ENCODE peak calls at places on chromosome 18, in four cellular contexts. J, C, B and N are unnamed samples.

GRCh38 chr18:78701753-78702409 is 277.7 kb upstream of the SALL3 start:
- DNase-seq in C (no peak), B (no peak), J (no peak), N (no peak)

GRCh38 chr18:59954746-59955145 is 55.0 kb downstream of the PMAIP1 start:
- DNase-seq in J (no peak), C (no peak), B (no peak), N (no peak)

GRCh38 chr18:42937434-42937833 is 178.1 kb downstream of the RIT2 start:
- DNase-seq in C (no peak), B (no peak), J (no peak), N (no peak)

GRCh38 chr18:5142859-5143258 is 54.2 kb downstream of the AKAIN1 start:
- DNase-seq in C (no peak), J (no peak), B (no peak), N (no peak)

GRCh38 chr18:76414936-76415621 is 80.0 kb downstream of the ZNF516 start:
- DNase-seq in C (no peak), B (no peak), J (no peak), N (no peak)

GRCh38 chr18:35770360-35770759 is 188.8 kb downstream of the GALNT1 start:
- DNase-seq in J (no peak), B (no peak), C (peak), N (no peak)

GRCh38 chr18:76476665-76477561 is 18.1 kb downstream of the ZNF516 start:
- DNase-seq in B (no peak), C (peak), J (no peak), N (no peak)

GRCh38 chr18:24677011-24677410 is 216.6 kb downstream of the HRH4 start:
- DNase-seq in C (no peak), B (no peak), J (no peak), N (no peak)

GRCh38 chr18:48003426-48004349 is 73.2 kb upstream of the SMAD2 start:
- DNase-seq in J (no peak), C (peak), B (no peak), N (no peak)

GRCh38 chr18:48777026-48777736 is 173.6 kb downstream of the SMAD7 start:
- DNase-seq in B (peak), C (peak), J (peak), N (peak)

GRCh38 chr18:64009305-64009704 is 39.4 kb downstream of the SERPINB8 start:
- DNase-seq in B (no peak), C (no peak), J (no peak), N (no peak)

GRCh38 chr18:74526478-74526877 is 7.8 kb upstream of the CNDP1 start:
- DNase-seq in B (no peak), J (no peak), C (no peak), N (no peak)

GRCh38 chr18:75123113-75123512 is 85.8 kb downstream of the PTGR3 start:
- DNase-seq in B (peak), J (no peak), C (no peak), N (no peak)

GRCh38 chr18:24397131-24397693 is 412 bp downstream of the OSBPL1A start:
- DNase-seq in C (peak), B (peak), J (no peak), N (peak)

GRCh38 chr18:9722691-9723090 is 14.6 kb downstream of the RAB31 start:
- DNase-seq in B (no peak), J (no peak), C (no peak), N (no peak)

GRCh38 chr18:48412339-48412929 is 3.3 kb upstream of the ZBTB7C start:
- DNase-seq in C (peak), J (no peak), B (no peak), N (peak)

GRCh38 chr18:34803877-34804276 is 93.8 kb downstream of the DTNA start:
- DNase-seq in J (no peak), B (no peak), C (no peak), N (no peak)

GRCh38 chr18:13112982-13113381 is 105.6 kb upstream of the LDLRAD4 start:
- DNase-seq in J (peak), C (no peak), B (no peak), N (peak)

GRCh38 chr18:48074929-48075706 is 144.7 kb upstream of the SMAD2 start:
- DNase-seq in B (no peak), J (no peak), C (no peak), N (no peak)

GRCh38 chr18:77017355-77017754 is 115.2 kb downstream of the MBP start:
- DNase-seq in C (no peak), B (no peak), J (no peak), N (no peak)